ENCODE peak calls at places on chromosomes 3 and 15, in ten cellular contexts. A is hypothalamus; O is activated CD8-positive, alpha-beta T cell treated with anti-CD3 and anti-CD28 coated beads for 36 hours; J is heart right ventricle; W is stimulated activated CD4-positive, alpha-beta T cell treated with anti-CD3 and anti-CD28 coated beads, Interleukin-1b, Interleukin-23, amount 100 ng/mL, for 48 hours; D is skeletal muscle cell; B is left cardiac atrium; V is coronary artery; Z is GM03348; E is fibroblast of gingiva. K is an unnamed sample.

GRCh38 chr15:68396068-68396467 is 35.9 kb downstream of the ITGA11 start:
- DNase-seq in E (no peak), V (no peak), W (no peak), J (no peak), B (no peak), A (no peak), O (no peak), D (no peak), Z (no peak), K (no peak)

GRCh38 chr3:130850044-130850797 is 43.7 kb upstream of the ATP2C1 start:
- DNase-seq in B (peak), E (peak), A (no peak), V (no peak), Z (no peak), J (no peak), W (peak), O (peak), D (peak), K (peak)

GRCh38 chr3:129046037-129046731 is 14.4 kb upstream of the GP9 start:
- DNase-seq in V (no peak), Z (no peak), J (no peak), W (no peak), B (no peak), E (no peak), D (no peak), O (no peak), A (no peak), K (no peak)

GRCh38 chr15:62549345-62549970 is 384.4 kb upstream of the C2CD4B start:
- DNase-seq in V (no peak), B (no peak), Z (no peak), A (no peak), O (peak), D (no peak), J (no peak), W (no peak), E (peak), K (peak)

GRCh38 chr3:181292984-181293383 is 303.4 kb upstream of the DNAJC19 start:
- DNase-seq in D (no peak), V (no peak), W (no peak), O (no peak), B (no peak), Z (no peak), A (no peak), J (no peak), E (no peak), K (no peak)

GRCh38 chr3:49883992-49884391 is 14.3 kb upstream of the CAMKV start:
- DNase-seq in E (no peak), W (no peak), V (no peak), O (no peak), B (no peak), D (no peak), A (no peak), Z (no peak), J (no peak), K (no peak)

GRCh38 chr15:31325432-31325975 is 1.1 kb upstream of the KLF13 start:
- DNase-seq in W (peak), J (peak), O (peak), A (peak), B (peak), Z (peak), E (no peak), D (no peak), V (peak), K (peak)

GRCh38 chr3:124260206-124260915 is 268.4 kb upstream of the ROPN1 start:
- DNase-seq in Z (peak), A (no peak), J (peak), D (peak), O (no peak), V (peak), B (peak), W (no peak), E (peak), K (no peak)

K was measured in activated CD4-positive, alpha-beta memory T cell treated with anti-CD3 and anti-CD28 coated beads for 36 hours.